ENCODE peak calls at places on chromosomes 2 and 18, in eight cellular contexts. One of them, this sample, is unnamed.

GRCh38 chr2:33363599-33364300 is 112.7 kb upstream of the RASGRP3 start:
- DNase-seq in pancreas: no peak
- DNase-seq in gastrocnemius medialis: no peak
- DNase-seq in cardiac muscle cell: peak
- DNase-seq in GM12878: no peak
- DNase-seq in HCT116: no peak
- DNase-seq in dorsolateral prefrontal cortex: no peak
- DNase-seq in fibroblast of lung: peak
- DNase-seq in this sample: no peak

GRCh38 chr2:85413592-85414421 is 3.6 kb upstream of the CAPG start:
- DNase-seq in pancreas: peak
- DNase-seq in gastrocnemius medialis: no peak
- DNase-seq in cardiac muscle cell: peak
- DNase-seq in GM12878: no peak
- DNase-seq in HCT116: no peak
- DNase-seq in dorsolateral prefrontal cortex: no peak
- DNase-seq in fibroblast of lung: peak
- DNase-seq in this sample: no peak

GRCh38 chr2:111632661-111633060 is 251.3 kb downstream of the ANAPC1 start:
- DNase-seq in pancreas: no peak
- DNase-seq in gastrocnemius medialis: no peak
- DNase-seq in cardiac muscle cell: no peak
- DNase-seq in GM12878: no peak
- DNase-seq in HCT116: no peak
- DNase-seq in dorsolateral prefrontal cortex: no peak
- DNase-seq in fibroblast of lung: no peak
- DNase-seq in this sample: no peak

GRCh38 chr2:238097201-238097987 is 2.7 kb upstream of the ESPNL start:
- DNase-seq in pancreas: peak
- DNase-seq in gastrocnemius medialis: no peak
- DNase-seq in cardiac muscle cell: no peak
- DNase-seq in GM12878: no peak
- DNase-seq in HCT116: no peak
- DNase-seq in dorsolateral prefrontal cortex: no peak
- DNase-seq in fibroblast of lung: no peak
- DNase-seq in this sample: no peak

GRCh38 chr2:189191766-189192165 is 12.2 kb upstream of the COL5A2 start:
- DNase-seq in pancreas: no peak
- DNase-seq in gastrocnemius medialis: no peak
- DNase-seq in cardiac muscle cell: no peak
- DNase-seq in GM12878: no peak
- DNase-seq in HCT116: no peak
- DNase-seq in dorsolateral prefrontal cortex: no peak
- DNase-seq in fibroblast of lung: peak
- DNase-seq in this sample: no peak

GRCh38 chr18:35933982-35934381 is 38.5 kb upstream of the RMP24 start:
- DNase-seq in pancreas: no peak
- DNase-seq in gastrocnemius medialis: no peak
- DNase-seq in cardiac muscle cell: no peak
- DNase-seq in GM12878: no peak
- DNase-seq in HCT116: peak
- DNase-seq in dorsolateral prefrontal cortex: no peak
- DNase-seq in fibroblast of lung: no peak
- DNase-seq in this sample: no peak

GRCh38 chr2:147092266-147092665 is 752.6 kb upstream of the ACVR2A start:
- DNase-seq in pancreas: no peak
- DNase-seq in gastrocnemius medialis: no peak
- DNase-seq in cardiac muscle cell: no peak
- DNase-seq in GM12878: no peak
- DNase-seq in HCT116: no peak
- DNase-seq in dorsolateral prefrontal cortex: no peak
- DNase-seq in fibroblast of lung: no peak
- DNase-seq in this sample: no peak

GRCh38 chr2:64836566-64836965 is 152.6 kb upstream of the SLC1A4 start:
- DNase-seq in pancreas: no peak
- DNase-seq in gastrocnemius medialis: no peak
- DNase-seq in cardiac muscle cell: no peak
- DNase-seq in GM12878: no peak
- DNase-seq in HCT116: no peak
- DNase-seq in dorsolateral prefrontal cortex: no peak
- DNase-seq in fibroblast of lung: no peak
- DNase-seq in this sample: no peak

GRCh38 chr2:88831071-88831791 is 139.8 kb downstream of the RPIA start:
- DNase-seq in pancreas: no peak
- DNase-seq in gastrocnemius medialis: no peak
- DNase-seq in cardiac muscle cell: no peak
- DNase-seq in GM12878: no peak
- DNase-seq in HCT116: no peak
- DNase-seq in dorsolateral prefrontal cortex: no peak
- DNase-seq in fibroblast of lung: no peak
- DNase-seq in this sample: no peak

GRCh38 chr2:71613953-71614925 is 160.9 kb downstream of the DYSF start:
- DNase-seq in pancreas: no peak
- DNase-seq in gastrocnemius medialis: no peak
- DNase-seq in cardiac muscle cell: no peak
- DNase-seq in GM12878: no peak
- DNase-seq in HCT116: no peak
- DNase-seq in dorsolateral prefrontal cortex: no peak
- DNase-seq in fibroblast of lung: no peak
- DNase-seq in this sample: no peak

GRCh38 chr2:190355968-190356657 is 12.7 kb downstream of the INPP1 start:
- DNase-seq in pancreas: no peak
- DNase-seq in gastrocnemius medialis: no peak
- DNase-seq in cardiac muscle cell: peak
- DNase-seq in GM12878: no peak
- DNase-seq in HCT116: no peak
- DNase-seq in dorsolateral prefrontal cortex: no peak
- DNase-seq in fibroblast of lung: no peak
- DNase-seq in this sample: no peak

GRCh38 chr2:128232965-128233789 is 85.5 kb downstream of the HS6ST1 start:
- DNase-seq in pancreas: peak
- DNase-seq in gastrocnemius medialis: peak
- DNase-seq in cardiac muscle cell: peak
- DNase-seq in GM12878: peak
- DNase-seq in HCT116: peak
- DNase-seq in dorsolateral prefrontal cortex: peak
- DNase-seq in fibroblast of lung: peak
- DNase-seq in this sample: peak

GRCh38 chr18:44715245-44715644 is 34.6 kb downstream of the SETBP1 start:
- DNase-seq in pancreas: no peak
- DNase-seq in gastrocnemius medialis: peak
- DNase-seq in cardiac muscle cell: peak
- DNase-seq in GM12878: no peak
- DNase-seq in HCT116: no peak
- DNase-seq in dorsolateral prefrontal cortex: no peak
- DNase-seq in fibroblast of lung: peak
- DNase-seq in this sample: no peak

GRCh38 chr2:154189963-154190362 is 318.2 kb downstream of the GALNT13 start:
- DNase-seq in pancreas: no peak
- DNase-seq in gastrocnemius medialis: no peak
- DNase-seq in cardiac muscle cell: no peak
- DNase-seq in GM12878: no peak
- DNase-seq in HCT116: no peak
- DNase-seq in dorsolateral prefrontal cortex: no peak
- DNase-seq in fibroblast of lung: no peak
- DNase-seq in this sample: no peak

GRCh38 chr2:239180526-239181073 is 220.2 kb downstream of the HDAC4 start:
- DNase-seq in pancreas: peak
- DNase-seq in gastrocnemius medialis: peak
- DNase-seq in cardiac muscle cell: no peak
- DNase-seq in GM12878: no peak
- DNase-seq in HCT116: no peak
- DNase-seq in dorsolateral prefrontal cortex: peak
- DNase-seq in fibroblast of lung: no peak
- DNase-seq in this sample: peak

GRCh38 chr2:236545814-236546480 is 23.7 kb upstream of the ACKR3 start:
- DNase-seq in pancreas: no peak
- DNase-seq in gastrocnemius medialis: no peak
- DNase-seq in cardiac muscle cell: peak
- DNase-seq in GM12878: peak
- DNase-seq in HCT116: no peak
- DNase-seq in dorsolateral prefrontal cortex: no peak
- DNase-seq in fibroblast of lung: no peak
- DNase-seq in this sample: no peak

GRCh38 chr2:129460643-129461198 is 518.7 kb upstream of the RAB6C start:
- DNase-seq in pancreas: no peak
- DNase-seq in gastrocnemius medialis: no peak
- DNase-seq in cardiac muscle cell: no peak
- DNase-seq in GM12878: no peak
- DNase-seq in HCT116: no peak
- DNase-seq in dorsolateral prefrontal cortex: no peak
- DNase-seq in fibroblast of lung: no peak
- DNase-seq in this sample: no peak

GRCh38 chr2:217853301-217853881 is 149.4 kb downstream of the TNS1 start:
- DNase-seq in pancreas: no peak
- DNase-seq in gastrocnemius medialis: peak
- DNase-seq in cardiac muscle cell: peak
- DNase-seq in GM12878: no peak
- DNase-seq in HCT116: no peak
- DNase-seq in dorsolateral prefrontal cortex: no peak
- DNase-seq in fibroblast of lung: peak
- DNase-seq in this sample: no peak

GRCh38 chr18:44802508-44802907 is 121.8 kb downstream of the SETBP1 start:
- DNase-seq in pancreas: no peak
- DNase-seq in gastrocnemius medialis: no peak
- DNase-seq in cardiac muscle cell: peak
- DNase-seq in GM12878: no peak
- DNase-seq in HCT116: no peak
- DNase-seq in dorsolateral prefrontal cortex: no peak
- DNase-seq in fibroblast of lung: peak
- DNase-seq in this sample: no peak

GRCh38 chr2:28310107-28310506 is 82.6 kb upstream of the FOSL2 start:
- DNase-seq in pancreas: no peak
- DNase-seq in gastrocnemius medialis: no peak
- DNase-seq in cardiac muscle cell: no peak
- DNase-seq in GM12878: no peak
- DNase-seq in HCT116: no peak
- DNase-seq in dorsolateral prefrontal cortex: no peak
- DNase-seq in fibroblast of lung: no peak
- DNase-seq in this sample: no peak

GRCh38 chr2:105734762-105735538 is 9.8 kb upstream of the NCK2 start:
- DNase-seq in pancreas: no peak
- DNase-seq in gastrocnemius medialis: no peak
- DNase-seq in cardiac muscle cell: peak
- DNase-seq in GM12878: no peak
- DNase-seq in HCT116: no peak
- DNase-seq in dorsolateral prefrontal cortex: no peak
- DNase-seq in fibroblast of lung: peak
- DNase-seq in this sample: no peak

GRCh38 chr2:25309402-25309801 is 32.3 kb downstream of the DNMT3A start:
- DNase-seq in pancreas: no peak
- DNase-seq in gastrocnemius medialis: peak
- DNase-seq in cardiac muscle cell: peak
- DNase-seq in GM12878: no peak
- DNase-seq in HCT116: peak
- DNase-seq in dorsolateral prefrontal cortex: no peak
- DNase-seq in fibroblast of lung: peak
- DNase-seq in this sample: peak

DNA sequence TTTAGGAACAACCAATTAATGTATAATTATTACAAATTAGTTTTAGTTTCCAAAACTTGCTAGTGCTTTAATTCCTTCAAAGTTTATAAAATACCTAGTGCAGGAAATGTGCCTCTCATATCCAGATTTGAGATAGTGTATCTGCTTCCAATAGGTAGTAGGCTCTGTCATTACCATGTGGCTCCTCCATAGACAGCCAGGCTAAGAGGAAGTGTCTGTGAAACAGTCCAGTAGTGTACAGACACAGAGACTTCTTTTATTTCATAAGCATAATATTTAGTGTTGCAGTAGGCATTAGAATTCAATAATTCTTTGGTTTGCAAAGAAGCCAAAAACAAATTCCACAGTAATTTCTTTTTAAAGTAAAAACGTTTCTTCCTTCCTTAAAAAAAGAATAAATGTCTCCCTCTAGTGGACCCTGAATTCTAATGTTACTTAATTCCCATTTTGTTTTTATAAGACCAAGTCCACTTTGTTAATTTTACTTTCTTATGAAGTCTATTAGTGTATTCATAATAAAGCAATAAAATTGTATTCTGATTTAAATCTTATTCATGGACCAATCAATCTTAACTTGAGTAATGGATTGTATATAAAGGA is 101.2 kb downstream of the NEB start:
- DNase-seq in pancreas: no peak
- DNase-seq in gastrocnemius medialis: no peak
- DNase-seq in cardiac muscle cell: peak
- DNase-seq in GM12878: no peak
- DNase-seq in HCT116: peak
- DNase-seq in dorsolateral prefrontal cortex: no peak
- DNase-seq in fibroblast of lung: no peak
- DNase-seq in this sample: no peak
- TF ChIP-seq CTCF in pancreas: no peak
- TF ChIP-seq CTCF in gastrocnemius medialis: peak
- TF ChIP-seq CTCF in cardiac muscle cell: peak
- TF ChIP-seq CTCF in GM12878: peak
- TF ChIP-seq CTCF in HCT116: peak
- TF ChIP-seq CTCF in dorsolateral prefrontal cortex: peak
- TF ChIP-seq CTCF in fibroblast of lung: peak
- TF ChIP-seq CTCF in this sample: peak

DNA sequence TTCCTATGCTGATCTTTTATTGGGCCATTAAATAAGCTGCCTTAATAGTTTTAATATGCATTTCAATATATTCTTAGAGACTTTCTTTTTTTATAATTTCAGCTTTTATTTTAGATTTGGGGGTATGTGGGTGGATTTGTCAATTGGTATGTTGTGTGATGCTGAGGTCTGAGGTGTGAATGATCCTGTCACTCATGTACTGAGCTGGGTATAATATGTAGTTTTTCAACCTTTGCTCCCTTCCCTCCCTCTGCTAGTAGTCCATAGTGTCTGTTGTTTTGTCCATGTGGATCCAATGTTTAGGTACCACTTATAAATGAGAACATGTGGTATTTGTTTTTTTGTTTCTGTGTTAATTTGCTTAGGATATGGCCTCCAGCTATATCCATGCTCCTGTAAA is 35.5 kb upstream of the PROKR1 start:
- DNase-seq in pancreas: no peak
- DNase-seq in gastrocnemius medialis: no peak
- DNase-seq in cardiac muscle cell: no peak
- DNase-seq in GM12878: no peak
- DNase-seq in HCT116: no peak
- DNase-seq in dorsolateral prefrontal cortex: no peak
- DNase-seq in fibroblast of lung: no peak
- DNase-seq in this sample: no peak
- TF ChIP-seq CTCF in pancreas: no peak
- TF ChIP-seq CTCF in gastrocnemius medialis: no peak
- TF ChIP-seq CTCF in cardiac muscle cell: no peak
- TF ChIP-seq CTCF in GM12878: no peak
- TF ChIP-seq CTCF in HCT116: no peak
- TF ChIP-seq CTCF in dorsolateral prefrontal cortex: no peak
- TF ChIP-seq CTCF in fibroblast of lung: no peak
- TF ChIP-seq CTCF in this sample: no peak

GRCh38 chr2:208148803-208149202 is 2.8 kb upstream of the CRYGB start:
- DNase-seq in pancreas: no peak
- DNase-seq in gastrocnemius medialis: no peak
- DNase-seq in cardiac muscle cell: no peak
- DNase-seq in GM12878: no peak
- DNase-seq in HCT116: no peak
- DNase-seq in dorsolateral prefrontal cortex: no peak
- DNase-seq in fibroblast of lung: no peak
- DNase-seq in this sample: no peak
- TF ChIP-seq CTCF in pancreas: no peak
- TF ChIP-seq CTCF in gastrocnemius medialis: no peak
- TF ChIP-seq CTCF in cardiac muscle cell: peak
- TF ChIP-seq CTCF in GM12878: no peak
- TF ChIP-seq CTCF in HCT116: no peak
- TF ChIP-seq CTCF in dorsolateral prefrontal cortex: no peak
- TF ChIP-seq CTCF in fibroblast of lung: no peak
- TF ChIP-seq CTCF in this sample: no peak

GRCh38 chr2:219541611-219542180 is 1.9 kb downstream of the CHPF start:
- DNase-seq in pancreas: peak
- DNase-seq in gastrocnemius medialis: peak
- DNase-seq in cardiac muscle cell: peak
- DNase-seq in GM12878: peak
- DNase-seq in HCT116: peak
- DNase-seq in dorsolateral prefrontal cortex: peak
- DNase-seq in fibroblast of lung: peak
- DNase-seq in this sample: peak
- TF ChIP-seq CTCF in pancreas: peak
- TF ChIP-seq CTCF in gastrocnemius medialis: peak
- TF ChIP-seq CTCF in cardiac muscle cell: peak
- TF ChIP-seq CTCF in GM12878: peak
- TF ChIP-seq CTCF in HCT116: no peak
- TF ChIP-seq CTCF in dorsolateral prefrontal cortex: peak
- TF ChIP-seq CTCF in fibroblast of lung: peak
- TF ChIP-seq CTCF in this sample: peak

This sample was measured in CD4-positive, alpha-beta T cell.